ENCODE peak calls at places on chromosome 2, in eight cellular contexts. T, R, A, W, K, U, D and E are unnamed samples.

GRCh38 chr2:215677466-215677865 is 241.6 kb upstream of the FN1 start:
- DNase-seq in T (no peak), R (no peak), A (no peak), W (no peak), K (no peak), U (no peak), D (no peak), E (no peak)

GRCh38 chr2:232458051-232458660 is 2.2 kb downstream of the ALPI start:
- DNase-seq in T (no peak), R (peak; percentile 13), A (peak; percentile 45), W (no peak), K (no peak), U (no peak), D (no peak), E (no peak)

GRCh38 chr2:64329848-64330247 is 124.1 kb upstream of the LGALSL start:
- DNase-seq in T (no peak), R (no peak), A (no peak), W (peak; percentile 12), K (no peak), U (no peak), D (peak; percentile 18), E (no peak)

GRCh38 chr2:132412021-132412420 is 4.6 kb upstream of the GPR39 start:
- DNase-seq in T (no peak), R (no peak), A (no peak), W (no peak), K (no peak), U (no peak), D (no peak), E (no peak)

GRCh38 chr2:159555651-159556392 is 60.5 kb downstream of the BAZ2B start:
- DNase-seq in T (no peak), R (no peak), A (no peak), W (peak; percentile 4), K (no peak), U (no peak), D (no peak), E (no peak)

GRCh38 chr2:15640291-15640711 is 48.6 kb downstream of the DDX1 start:
- DNase-seq in T (peak; percentile 88), R (no peak), A (no peak), W (peak; percentile 92), K (peak; percentile 43), U (no peak), D (peak; percentile 72), E (peak; percentile 88)

GRCh38 chr2:179726461-179727180 is 134.8 kb downstream of the ZNF385B start:
- DNase-seq in T (no peak), R (no peak), A (no peak), W (no peak), K (no peak), U (no peak), D (no peak), E (no peak)

GRCh38 chr2:233926806-233927205 is 9.6 kb downstream of the TRPM8 start:
- DNase-seq in T (no peak), R (no peak), A (no peak), W (no peak), K (no peak), U (no peak), D (no peak), E (no peak)

GRCh38 chr2:236848467-236848866 is 237.2 kb upstream of the COPS8 start:
- DNase-seq in T (no peak), R (no peak), A (no peak), W (no peak), K (no peak), U (no peak), D (no peak), E (no peak)

GRCh38 chr2:130371723-130372054 is 15.8 kb downstream of the PTPN18 start:
- DNase-seq in T (no peak), R (no peak), A (peak; percentile 60), W (peak; percentile 26), K (no peak), U (no peak), D (no peak), E (no peak)